ENCODE peak calls at places on chromosomes 12 and 14, in four cellular contexts. I is GM23338, T is lower lobe of right lung, G is BE2C. U is an unnamed sample.

GRCh38 chr14:70254476-70254961 is 65.8 kb upstream of the SLC8A3 start:
- DNase-seq in I (peak), T (peak), G (peak), U (peak)

GRCh38 chr12:57261385-57261784 is 10.4 kb upstream of the STAC3 start:
- DNase-seq in I (peak), T (no peak), G (no peak), U (no peak)

GRCh38 chr12:72272731-72273498 is 745 bp downstream of the TRHDE start:
- DNase-seq in I (peak), G (no peak), T (peak), U (no peak)

GRCh38 chr12:132427999-132428871 is 61.7 kb upstream of the FBRSL1 start:
- DNase-seq in T (no peak), G (no peak), I (no peak), U (no peak)

GRCh38 chr12:123757555-123757954 is 4.5 kb upstream of the DNAH10 start:
- DNase-seq in G (no peak), I (no peak), T (no peak), U (no peak)

GRCh38 chr14:61555056-61555838 is 140.1 kb upstream of the HIF1A start:
- DNase-seq in G (no peak), I (no peak), T (no peak), U (no peak)

GRCh38 chr12:105927553-105927952 is 211.2 kb downstream of the NUAK1 start:
- DNase-seq in G (no peak), T (no peak), I (no peak), U (no peak)

GRCh38 chr14:53894456-53894855 is 62.2 kb downstream of the BMP4 start:
- DNase-seq in I (no peak), T (no peak), G (no peak), U (peak)

GRCh38 chr12:108338915-108339657 is at the start of gene CMKLR1:
- DNase-seq in I (peak), G (no peak), T (peak), U (no peak)

GRCh38 chr12:131132118-131132892 is 178.6 kb downstream of the ADGRD1 start:
- DNase-seq in I (peak), T (peak), G (peak), U (peak)

GRCh38 chr12:92363295-92364146 is 217.9 kb upstream of the BTG1 start:
- DNase-seq in I (peak), G (peak), T (peak), U (peak)

GRCh38 chr12:12645485-12645884 is 33.8 kb downstream of the CREBL2 start:
- DNase-seq in I (peak), T (no peak), G (peak), U (peak)

GRCh38 chr12:92445253-92446081 is 257.3 kb upstream of the PLEKHG7 start:
- DNase-seq in I (no peak), T (no peak), G (no peak), U (peak)

GRCh38 chr14:79137836-79138235 is 967.7 kb downstream of the NRXN3 start:
- DNase-seq in I (no peak), T (no peak), G (no peak), U (no peak)

GRCh38 chr12:13156277-13156676 is 40.2 kb upstream of the EMP1 start:
- DNase-seq in T (no peak), I (no peak), G (no peak), U (no peak)

GRCh38 chr12:120262852-120263724 is 2.4 kb downstream of the PXN start:
- DNase-seq in I (no peak), T (no peak), G (no peak), U (no peak)
- H3K4me3 ChIP-seq in I (peak), T (peak), G (no peak), U (no peak)

GRCh38 chr12:79162948-79163347 is 298.4 kb downstream of the SYT1 start:
- DNase-seq in I (no peak), G (no peak), T (no peak), U (no peak)
- TF ChIP-seq CTCF in I (no peak), G (no peak), T (no peak), U (no peak)

DNA sequence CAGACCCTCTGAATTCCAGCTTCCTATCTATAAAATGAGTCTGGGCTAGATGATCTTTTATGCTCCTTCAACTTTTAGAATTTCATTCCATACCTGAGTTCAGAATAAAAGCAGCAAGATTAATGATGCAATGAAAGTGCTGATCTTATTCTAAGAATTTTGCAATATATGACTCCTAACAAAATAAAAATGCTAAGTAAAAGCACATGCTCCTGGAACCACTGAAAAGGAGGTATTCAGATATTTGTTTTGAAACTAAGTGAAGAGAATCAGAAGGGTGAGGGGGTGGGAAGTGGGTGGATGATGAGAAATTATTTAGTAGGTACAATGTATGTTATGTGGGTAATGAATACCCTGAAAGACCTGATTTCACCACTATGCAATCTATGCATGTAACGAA is 216.6 kb downstream of the PTPRO start:
- DNase-seq in T (no peak), G (no peak), I (no peak), U (no peak)
- H3K4me3 ChIP-seq in T (no peak), G (no peak), I (no peak), U (no peak)

GRCh38 chr12:116406529-116406928 is 129.0 kb upstream of the MED13L start:
- DNase-seq in T (peak), I (peak), G (peak), U (peak)
- TF ChIP-seq CTCF in T (no peak), I (peak), G (peak), U (no peak)

DNA sequence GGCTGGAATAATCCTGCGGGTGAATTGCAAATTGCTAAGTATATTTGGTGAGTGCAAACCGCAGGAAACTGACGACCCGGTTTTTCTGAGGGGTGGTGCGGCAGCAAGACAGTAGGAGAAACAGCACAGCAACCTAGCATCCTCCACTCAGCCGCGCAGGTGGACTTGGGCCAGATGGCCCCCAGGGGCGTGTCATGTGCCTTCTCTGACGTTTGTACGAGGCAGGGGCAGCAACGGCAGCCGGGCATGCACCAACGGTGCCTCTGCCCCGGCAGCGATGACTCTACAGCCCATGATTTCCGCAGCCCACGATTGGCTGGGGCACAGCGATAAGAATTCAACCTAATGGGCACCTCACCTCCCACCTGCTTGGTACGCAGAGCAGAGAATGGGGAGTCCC is 11.1 kb upstream of the CLEC2A start:
- DNase-seq in T (peak), I (peak), G (no peak), U (no peak)
- H3K4me3 ChIP-seq in T (no peak), I (no peak), G (no peak), U (no peak)

GRCh38 chr12:386651-387050 is 2.5 kb downstream of the KDM5A start:
- DNase-seq in I (no peak), G (no peak), T (no peak), U (no peak)

GRCh38 chr12:388012-388411 is 1.1 kb downstream of the KDM5A start:
- DNase-seq in G (no peak), I (no peak), T (no peak), U (no peak)

GRCh38 chr12:388547-389137 is 478 bp downstream of the KDM5A start:
- DNase-seq in T (peak), G (peak), I (peak), U (peak)

DNA sequence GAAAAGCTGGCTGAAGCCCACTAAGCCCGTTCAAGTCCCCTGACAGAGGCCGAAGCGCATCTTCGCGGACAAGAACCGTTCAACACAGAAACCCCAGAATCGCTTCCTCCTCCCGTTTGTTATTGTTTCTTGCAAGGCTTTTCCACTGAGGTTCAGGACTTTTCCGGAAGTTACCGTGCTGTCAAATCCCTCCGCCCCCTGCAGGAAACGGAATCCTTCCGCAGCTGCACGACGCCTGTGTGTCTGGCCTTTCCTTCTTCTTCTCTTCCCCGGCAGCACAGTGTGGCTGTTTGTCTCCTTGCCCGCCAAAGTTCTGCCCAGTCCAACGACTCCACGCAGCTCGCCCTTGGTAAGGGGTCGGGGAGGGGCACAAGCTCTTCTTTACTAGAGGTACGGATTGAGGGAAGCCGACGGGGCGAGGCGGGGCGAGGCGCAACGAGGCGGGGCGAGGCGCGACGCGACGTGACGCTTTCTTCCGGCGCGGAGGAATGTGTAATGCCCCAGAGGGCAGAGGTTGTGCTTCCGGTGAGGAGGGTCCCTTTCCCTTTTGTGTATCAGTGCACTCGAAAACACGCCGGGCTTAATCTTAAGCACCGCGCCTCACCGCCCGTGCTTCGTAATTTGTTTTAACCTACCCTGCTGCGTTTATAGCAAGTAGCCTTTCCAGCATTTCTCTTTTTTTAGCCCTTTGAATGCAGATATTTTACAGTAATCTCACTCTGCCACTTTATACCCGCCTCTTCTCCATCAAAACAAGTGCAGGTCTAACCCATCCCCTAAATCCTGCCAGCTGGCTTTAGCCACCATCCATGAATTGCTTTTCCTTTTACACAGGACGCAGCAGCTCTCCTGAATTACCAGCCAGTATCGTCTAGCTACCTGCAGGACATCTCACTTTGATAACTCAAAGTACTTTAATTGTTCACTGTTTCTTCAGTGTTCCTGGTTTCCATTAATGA is at the start of gene KDM5A:
- DNase-seq in G (peak), I (peak), T (peak), U (peak)
- TF ChIP-seq CTCF in G (peak), I (no peak), T (no peak), U (no peak)

GRCh38 chr14:76112889-76113611 is 38.7 kb upstream of the GPATCH2L start:
- DNase-seq in T (no peak), G (no peak), I (peak), U (no peak)
- H3K4me3 ChIP-seq in T (no peak), G (no peak), I (peak), U (no peak)

GRCh38 chr12:104456950-104457745 is 400 bp downstream of the CHST11 start:
- DNase-seq in I (peak), T (peak), G (peak), U (peak)
- TF ChIP-seq CTCF in I (peak), T (peak), G (peak), U (peak)

DNA sequence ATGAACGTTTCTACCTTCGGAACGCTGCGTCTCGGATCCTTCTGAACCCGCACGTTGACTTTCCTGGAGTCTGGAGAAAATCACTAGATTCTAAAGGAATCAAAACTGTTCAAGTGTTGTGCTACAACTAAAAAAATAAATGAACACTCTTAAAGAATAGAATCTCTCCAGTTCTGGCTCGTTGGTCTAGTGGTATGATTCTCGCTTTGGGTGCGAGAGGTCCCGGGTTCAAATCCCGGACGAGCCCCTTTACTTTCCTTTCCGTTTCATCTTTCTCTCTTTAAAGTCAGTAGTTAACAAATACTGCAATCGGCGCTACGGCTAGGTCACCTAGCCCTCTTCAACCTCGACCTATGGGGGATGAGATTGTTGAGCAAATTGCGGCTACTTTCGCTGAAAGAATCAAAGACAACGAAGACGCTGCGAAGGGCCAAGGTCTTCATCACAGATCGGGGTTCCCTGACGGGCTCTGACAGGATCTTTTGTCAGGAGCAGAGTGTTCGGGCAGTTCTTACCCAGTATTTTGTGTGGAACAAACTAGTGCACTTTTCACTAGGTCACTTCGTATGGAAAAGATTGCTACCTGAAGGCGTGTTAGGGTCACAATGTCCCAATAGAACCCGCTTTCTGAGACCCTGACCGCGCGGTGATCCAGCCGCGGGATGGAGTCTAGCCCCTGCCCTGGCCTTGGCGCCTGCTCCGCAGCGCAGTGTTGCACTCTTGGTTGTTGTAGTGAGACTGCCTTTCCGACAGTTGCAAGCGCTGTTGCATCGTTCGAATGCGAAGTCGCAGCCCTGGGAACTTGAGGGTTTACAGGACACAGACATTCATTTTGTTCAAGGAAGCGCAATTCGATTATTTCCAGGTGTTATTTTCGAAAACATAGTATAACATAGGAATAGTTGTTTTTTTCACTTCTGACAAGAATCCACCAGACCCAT is 8.4 kb downstream of the OR6S1 start:
- DNase-seq in I (peak), G (peak), T (no peak), U (peak)
- H3K4me3 ChIP-seq in I (peak), G (peak), T (peak), U (peak)

GRCh38 chr14:30114051-30114450 is 186.4 kb upstream of the PRKD1 start:
- DNase-seq in I (no peak), G (no peak), T (no peak), U (no peak)
- TF ChIP-seq CTCF in I (no peak), G (no peak), T (no peak), U (no peak)